ENCODE peak calls at places on chromosomes 12 and 14, in eight cellular contexts. B, E, H, Y, F, S, P and C are unnamed samples.

GRCh38 chr14:91078095-91078737 is 17.8 kb upstream of the RPS6KA5 start:
- DNase-seq in B (no peak), S (no peak), P (peak; percentile 77), Y (no peak), E (no peak), F (no peak), H (no peak), C (no peak)

GRCh38 chr12:87793134-87793533 is 236.1 kb downstream of the C12orf50 start:
- DNase-seq in P (no peak), H (no peak), E (no peak), Y (no peak), B (no peak), S (no peak), F (no peak), C (no peak)

GRCh38 chr12:13007496-13008233 is 7.6 kb upstream of the HEBP1 start:
- DNase-seq in E (no peak), S (no peak), B (no peak), F (no peak), Y (no peak), P (no peak), H (no peak), C (no peak)

GRCh38 chr12:25051583-25052190 is 102.8 kb upstream of the BCAT1 start:
- DNase-seq in F (no peak), P (peak; percentile 84), S (no peak), Y (no peak), B (no peak), H (no peak), E (no peak), C (no peak)

GRCh38 chr12:30913323-30913722 is 13.2 kb upstream of the TSPAN11 start:
- DNase-seq in E (no peak), P (peak; percentile 12), F (no peak), H (no peak), Y (no peak), B (no peak), S (no peak), C (no peak)

GRCh38 chr12:91744613-91745012 is 401.0 kb downstream of the BTG1 start:
- DNase-seq in E (no peak), S (no peak), Y (no peak), B (no peak), F (no peak), P (no peak), H (peak; percentile 10), C (no peak)

GRCh38 chr14:79841433-79841832 is 369.9 kb downstream of the DIO2 start:
- DNase-seq in E (no peak), S (no peak), H (no peak), Y (no peak), B (no peak), F (no peak), P (no peak), C (no peak)

GRCh38 chr12:29816869-29817730 is 33.4 kb upstream of the TMTC1 start:
- DNase-seq in F (peak; percentile 58), H (no peak), E (no peak), P (no peak), S (no peak), Y (no peak), B (no peak), C (no peak)

GRCh38 chr12:132398386-132398991 is 69.1 kb upstream of the GALNT9 start:
- DNase-seq in P (no peak), H (no peak), E (no peak), S (no peak), F (no peak), Y (no peak), B (no peak), C (no peak)

GRCh38 chr12:132401982-132402381 is 72.6 kb upstream of the GALNT9 start:
- DNase-seq in S (no peak), Y (no peak), B (no peak), H (no peak), F (no peak), P (no peak), E (no peak), C (no peak)

GRCh38 chr12:132397934-132398385 is 68.6 kb upstream of the GALNT9 start:
- DNase-seq in S (no peak), Y (peak; percentile 49), E (no peak), B (no peak), P (no peak), F (no peak), H (no peak), C (no peak)

GRCh38 chr12:132399092-132400010 is 70.0 kb upstream of the GALNT9 start:
- DNase-seq in Y (no peak), E (no peak), S (no peak), H (no peak), B (no peak), P (no peak), F (no peak), C (no peak)

DNA sequence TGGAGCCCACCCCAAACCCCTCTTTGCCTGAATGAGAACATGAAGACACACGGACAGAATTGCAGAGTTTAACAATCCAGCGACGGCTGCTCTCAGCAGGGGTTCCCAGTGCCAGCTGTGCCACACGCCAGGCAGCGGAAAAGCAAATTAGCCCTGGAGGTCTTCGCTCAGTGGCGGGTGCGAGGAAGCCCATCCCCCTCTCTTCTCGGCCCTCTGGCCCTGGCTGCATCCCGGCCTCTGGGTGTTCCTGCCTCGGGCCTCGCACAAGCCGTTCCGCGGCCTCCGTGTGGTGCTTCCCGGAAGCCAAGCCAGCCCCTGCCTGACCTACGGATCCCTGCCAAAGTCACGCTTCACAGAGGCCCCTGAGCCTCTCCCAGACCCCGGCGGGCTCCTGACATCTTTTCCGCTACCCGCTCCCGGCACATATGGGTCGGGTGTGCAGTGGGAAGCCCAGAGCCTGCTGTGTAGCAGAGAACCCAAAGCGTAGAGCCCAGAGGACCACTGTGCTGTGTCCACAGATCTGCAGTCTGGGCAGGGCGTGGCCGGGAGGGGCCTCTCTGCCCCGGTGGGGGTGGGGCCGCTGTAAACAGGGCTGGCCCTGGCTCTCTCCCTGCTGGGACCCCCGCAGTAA is 70.7 kb upstream of the GALNT9 start:
- DNase-seq in P (no peak), B (no peak), F (no peak), E (peak; percentile 59), S (no peak), Y (no peak), H (peak; percentile 74), C (no peak)
- H3K4me3 ChIP-seq in P (no peak overlapping the region), B (no peak overlapping the region), F (no peak overlapping the region), E (no peak overlapping the region), S (no peak overlapping the region), Y (no peak overlapping the region), H (no peak overlapping the region), C (peak overlapping the region; percentile 75)

DNA sequence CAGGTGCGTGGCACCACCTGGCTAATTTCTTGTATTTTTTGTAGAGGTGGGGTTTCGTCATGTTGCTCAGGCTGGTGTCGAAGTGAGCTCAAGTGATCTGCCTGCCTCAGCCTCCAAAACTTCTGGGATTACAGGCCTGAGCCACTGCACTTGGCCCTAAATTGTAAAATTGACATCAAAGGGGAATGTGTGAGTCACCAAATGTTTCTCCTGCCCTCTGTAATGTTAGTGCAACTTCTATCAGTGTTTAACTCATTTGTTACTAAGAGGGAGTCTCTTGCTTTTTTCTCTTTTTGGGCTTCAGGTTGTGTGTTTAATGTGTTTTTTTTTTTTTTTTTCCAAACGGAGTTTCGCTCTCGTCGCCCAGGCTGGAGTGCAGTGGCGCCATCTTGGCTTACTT is 2.3 kb downstream of the TULP3 start:
- DNase-seq in F (no peak), P (no peak), B (no peak), Y (no peak), S (peak; percentile 46), E (no peak), H (no peak), C (no peak)
- TF ChIP-seq POLR2AphosphoS5 in F (no peak), P (no peak), B (no peak), Y (no peak), S (no peak), E (no peak), H (no peak), C (no peak)

GRCh38 chr14:71728386-71728785 is 203.8 kb upstream of the RGS6 start:
- DNase-seq in B (no peak), F (no peak), H (no peak), Y (no peak), S (no peak), P (no peak), E (no peak), C (no peak)

GRCh38 chr14:71729581-71729980 is 202.6 kb upstream of the RGS6 start:
- DNase-seq in B (no peak), P (no peak), H (no peak), F (no peak), S (no peak), Y (no peak), E (no peak), C (no peak)

GRCh38 chr14:71726639-71727085 is 205.6 kb upstream of the RGS6 start:
- DNase-seq in B (no peak), P (no peak), Y (no peak), F (no peak), S (no peak), H (no peak), E (no peak), C (no peak)

GRCh38 chr14:71722885-71723284 is 209.3 kb upstream of the RGS6 start:
- DNase-seq in E (no peak), B (no peak), S (no peak), F (no peak), P (no peak), Y (no peak), H (no peak), C (no peak)

DNA sequence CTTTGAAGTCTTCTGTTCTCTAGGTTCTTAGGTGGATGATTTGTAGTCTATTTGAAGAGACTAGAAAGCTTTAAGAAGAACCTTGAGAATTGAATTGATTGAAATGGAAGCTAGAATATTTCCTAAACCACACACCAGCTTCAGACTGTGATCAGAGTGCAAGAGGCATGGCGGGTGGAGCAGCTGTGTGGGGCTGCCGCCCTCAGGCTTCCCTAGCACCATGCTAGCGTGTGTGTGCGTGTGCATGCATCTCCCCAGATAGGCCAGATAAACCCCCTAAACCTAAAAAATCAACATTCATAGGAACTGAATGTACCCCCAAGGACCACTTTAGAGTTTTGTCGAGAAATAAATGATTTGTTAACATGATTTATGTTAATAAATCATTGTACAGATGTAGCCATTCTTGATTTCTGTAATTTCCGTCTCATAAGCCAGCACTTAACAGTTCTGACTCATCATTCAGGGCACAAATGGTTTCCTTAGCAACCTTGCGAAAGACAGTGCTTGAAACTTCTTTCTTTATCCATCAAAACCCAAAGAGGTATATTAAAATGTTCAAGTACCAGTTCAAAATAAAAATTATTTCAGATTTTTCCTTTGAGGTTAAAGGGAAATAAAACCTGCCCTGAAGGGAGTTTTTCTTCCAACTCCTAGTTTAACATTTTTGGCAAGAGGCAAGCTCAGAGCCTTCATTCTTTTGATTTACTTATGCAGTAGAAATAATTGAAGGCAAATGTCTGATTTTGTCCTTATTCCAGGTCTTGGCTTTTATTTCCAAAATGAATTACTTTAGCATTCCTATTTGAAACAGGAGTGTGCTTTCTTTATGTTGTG is 206.2 kb upstream of the RGS6 start:
- DNase-seq in H (no peak), P (no peak), F (no peak), Y (no peak), B (no peak), S (no peak), E (no peak), C (peak; percentile 88)
- H3K9ac ChIP-seq in H (no peak overlapping the region), P (no peak overlapping the region), F (no peak overlapping the region), Y (no peak overlapping the region), B (no peak overlapping the region), S (no peak overlapping the region), E (no peak overlapping the region), C (peak overlapping the region; percentile 24)

GRCh38 chr12:48292030-48292429 is 58.7 kb downstream of the ZNF641 start:
- DNase-seq in E (no peak), H (no peak), Y (no peak), S (no peak), B (no peak), F (no peak), P (no peak), C (no peak)

GRCh38 chr12:48302161-48302896 is 48.4 kb downstream of the ZNF641 start:
- DNase-seq in S (no peak), Y (no peak), P (no peak), H (no peak), E (no peak), F (no peak), B (no peak), C (no peak)

GRCh38 chr12:48291511-48291910 is 59.2 kb downstream of the ZNF641 start:
- DNase-seq in P (no peak), F (no peak), H (no peak), E (no peak), B (no peak), S (no peak), Y (no peak), C (no peak)

GRCh38 chr12:48300774-48301173 is 49.9 kb downstream of the ZNF641 start:
- DNase-seq in F (no peak), P (no peak), Y (no peak), E (no peak), B (no peak), S (no peak), H (no peak), C (no peak)

GRCh38 chr12:48296586-48297396 is 53.9 kb downstream of the ZNF641 start:
- DNase-seq in Y (peak; percentile 70), S (no peak), F (peak; percentile 75), P (no peak), E (peak; percentile 58), B (no peak), H (peak; percentile 56), C (peak; percentile 44)
- H3K4me3 ChIP-seq in Y (peak overlapping the region; percentile 40), S (no peak overlapping the region), F (no peak overlapping the region), P (no peak overlapping the region), E (peak overlapping the region; percentile 39), B (no peak overlapping the region), H (peak overlapping the region; percentile 57), C (peak overlapping the region; percentile 82)